ENCODE peak calls at places on chromosomes 3 and 15, in five cellular contexts. Q, L, E, N and F are unnamed samples.

GRCh38 chr3:195801251-195802183 is 10.2 kb downstream of the MUC4 start:
- DNase-seq in L (no peak), E (no peak), Q (no peak), N (no peak), F (no peak)

GRCh38 chr15:22936577-22937472 is 43.3 kb downstream of the CYFIP1 start:
- DNase-seq in E (no peak), L (no peak), Q (no peak), N (no peak), F (no peak)

GRCh38 chr15:78767331-78767951 is 43.8 kb downstream of the ADAMTS7 start:
- DNase-seq in E (no peak), Q (no peak), N (no peak), L (no peak), F (no peak)

GRCh38 chr3:195203631-195204030 is 67.3 kb downstream of the XXYLT1 start:
- DNase-seq in L (no peak), E (no peak), N (no peak), Q (peak; percentile 62), F (no peak)

GRCh38 chr3:55842204-55842603 is 355.1 kb upstream of the WNT5A start:
- DNase-seq in N (no peak), Q (no peak), E (no peak), L (no peak), F (no peak)

GRCh38 chr3:127628788-127629456 is at the start of gene PODXL2:
- DNase-seq in N (no peak), E (peak; percentile 58), Q (peak; percentile 70), L (no peak), F (peak; percentile 33)

GRCh38 chr3:115423170-115423569 is 200.1 kb upstream of the GAP43 start:
- DNase-seq in N (peak; percentile 15), Q (no peak), L (no peak), E (no peak), F (peak; percentile 27)

GRCh38 chr3:108588616-108589015 is 622 bp downstream of the CIP2A start:
- DNase-seq in E (no peak), Q (no peak), N (peak; percentile 17), L (no peak), F (peak; percentile 27)

GRCh38 chr3:9422712-9423424 is 25.5 kb downstream of the SETD5 start:
- DNase-seq in N (peak; percentile 99), Q (peak; percentile 97), L (no peak), E (peak; percentile 99), F (peak; percentile 99)

GRCh38 chr3:45666729-45667440 is 22.3 kb upstream of the SACM1L start:
- DNase-seq in E (peak; percentile 55), N (no peak), L (no peak), Q (peak; percentile 76), F (peak; percentile 76)

GRCh38 chr3:123292321-123293310 is 90.9 kb downstream of the SEC22A start:
- DNase-seq in L (no peak), E (no peak), Q (no peak), N (no peak), F (no peak)

GRCh38 chr3:47781326-47781684 is 388 bp downstream of the SMARCC1 start:
- DNase-seq in L (peak; percentile 37), Q (peak; percentile 75), E (peak; percentile 15), N (no peak), F (no peak)

GRCh38 chr3:56119575-56120349 is 348.5 kb downstream of the ERC2 start:
- DNase-seq in L (no peak), E (peak; percentile 86), N (peak; percentile 74), Q (no peak), F (peak; percentile 91)

GRCh38 chr3:144142151-144142855 is 170.7 kb downstream of the DIPK2A start:
- DNase-seq in E (peak; percentile 36), Q (no peak), N (peak; percentile 87), L (no peak), F (peak; percentile 48)

GRCh38 chr3:183269345-183269744 is 16.3 kb downstream of the B3GNT5 start:
- DNase-seq in N (no peak), L (no peak), E (no peak), Q (no peak), F (no peak)

GRCh38 chr15:70741107-70741511 is 22.2 kb downstream of the UACA start:
- DNase-seq in E (peak; percentile 96), N (peak; percentile 80), L (no peak), Q (peak; percentile 88), F (peak; percentile 93)

GRCh38 chr15:36544518-36545383 is 34.7 kb upstream of the CDIN1 start:
- DNase-seq in E (peak; percentile 2), N (no peak), L (no peak), Q (no peak), F (peak; percentile 5)

GRCh38 chr3:139455855-139456254 is 20.5 kb downstream of the RBP2 start:
- DNase-seq in Q (no peak), E (no peak), L (no peak), N (peak; percentile 16), F (no peak)

GRCh38 chr3:108548304-108548703 is 37.9 kb upstream of the MYH15 start:
- DNase-seq in E (peak; percentile 63), N (peak; percentile 35), L (no peak), Q (no peak), F (peak; percentile 32)

GRCh38 chr15:68599560-68600071 is 20.8 kb downstream of the CORO2B start:
- DNase-seq in L (no peak), E (peak; percentile 63), N (no peak), Q (peak; percentile 78), F (peak; percentile 50)

GRCh38 chr3:124928333-124929202 is 6.0 kb downstream of the MUC13 start:
- DNase-seq in L (peak; percentile 39), E (peak; percentile 86), N (peak; percentile 60), Q (peak; percentile 89), F (peak; percentile 86)

GRCh38 chr3:189868061-189868460 is 236.9 kb downstream of the TP63 start:
- DNase-seq in Q (no peak), E (no peak), L (no peak), N (no peak), F (no peak)

GRCh38 chr3:193772389-193772788 is 179.4 kb downstream of the OPA1 start:
- DNase-seq in L (no peak), E (no peak), N (no peak), Q (no peak), F (no peak)

GRCh38 chr15:96320703-96321421 is 9.6 kb upstream of the NR2F2 start:
- DNase-seq in L (no peak), N (no peak), Q (no peak), E (no peak), F (no peak)

GRCh38 chr3:147410518-147411234 is 1.5 kb downstream of the ZIC1 start:
- DNase-seq in Q (no peak), L (no peak), E (peak; percentile 29), N (no peak), F (peak; percentile 41)

GRCh38 chr15:67303490-67304363 is 49.1 kb downstream of the IQCH start:
- DNase-seq in L (no peak), N (peak; percentile 51), E (peak; percentile 67), Q (no peak), F (peak; percentile 65)

GRCh38 chr15:58344164-58345070 is 87.4 kb upstream of the LIPC start:
- DNase-seq in Q (no peak), L (no peak), N (no peak), E (no peak), F (no peak)

GRCh38 chr3:52080830-52081719 is 24.7 kb upstream of the DUSP7 start:
- DNase-seq in E (no peak), L (no peak), Q (no peak), N (no peak), F (no peak)

GRCh38 chr3:188123170-188123920 is 30.6 kb upstream of the LPP start:
- DNase-seq in Q (no peak), E (peak; percentile 39), N (peak; percentile 14), L (no peak), F (peak; percentile 31)

GRCh38 chr3:179528786-179529185 is 33.9 kb upstream of the ACTL6A start:
- DNase-seq in E (no peak), L (no peak), Q (no peak), N (peak; percentile 78), F (no peak)

GRCh38 chr3:29067014-29067413 is 213.9 kb upstream of the RBMS3 start:
- DNase-seq in E (peak; percentile 9), L (no peak), Q (no peak), N (peak; percentile 92), F (peak; percentile 5)

GRCh38 chr3:158105124-158105709 is 1.0 kb downstream of the SHOX2 start:
- DNase-seq in Q (no peak), N (no peak), L (no peak), E (no peak), F (no peak)

GRCh38 chr15:61621146-61621545 is 392.0 kb upstream of the RORA start:
- DNase-seq in N (no peak), E (peak; percentile 7), Q (peak; percentile 55), L (no peak), F (no peak)

GRCh38 chr3:46913644-46914043 is 36.1 kb downstream of the PTH1R start:
- DNase-seq in E (peak; percentile 89), N (peak; percentile 88), L (no peak), Q (peak; percentile 92), F (peak; percentile 37)

DNA sequence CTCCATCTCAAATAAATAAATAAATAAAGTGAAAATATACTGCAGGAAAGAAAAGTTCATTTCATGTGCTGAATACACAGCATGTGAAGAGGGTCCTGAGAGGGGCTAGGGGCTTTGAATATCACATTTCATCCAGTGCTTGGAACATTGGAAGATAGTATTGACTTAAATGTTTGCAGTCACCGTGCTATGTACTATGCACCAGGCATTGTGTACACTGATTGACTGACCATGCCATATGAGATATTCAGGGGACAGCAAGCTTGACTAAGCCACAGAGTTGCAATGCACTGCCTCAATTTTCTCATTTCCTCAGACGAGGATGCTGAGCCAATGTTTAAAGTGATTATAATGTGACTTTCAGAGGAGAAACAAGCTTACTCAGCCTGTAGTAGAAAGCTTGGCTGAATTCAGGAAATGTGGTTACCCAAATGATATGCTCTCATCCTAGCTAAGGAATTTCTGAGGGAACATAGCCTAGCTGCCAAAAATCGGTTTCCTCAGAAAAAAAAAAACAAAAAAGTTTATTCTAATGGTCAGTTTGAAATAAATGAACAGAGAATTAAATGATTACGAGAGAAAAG is 557.9 kb downstream of the FGF12 start:
- DNase-seq in E (no peak), Q (no peak), N (no peak), L (no peak), F (peak; percentile 36)
- TF ChIP-seq CTCF in E (no peak), Q (no peak), N (no peak), L (no peak), F (no peak)

GRCh38 chr3:148880681-148881080 is 15.6 kb downstream of the CPA3 start:
- DNase-seq in E (no peak), Q (no peak), L (no peak), N (no peak), F (no peak)
- TF ChIP-seq CTCF in E (no peak), Q (peak; percentile 28), L (no peak), N (no peak), F (no peak)

GRCh38 chr3:134536760-134537159 is 50.9 kb downstream of the CEP63 start:
- DNase-seq in Q (no peak), N (no peak), L (no peak), E (no peak), F (no peak)
- TF ChIP-seq CTCF in Q (no peak), N (no peak), L (no peak), E (no peak), F (no peak)

DNA sequence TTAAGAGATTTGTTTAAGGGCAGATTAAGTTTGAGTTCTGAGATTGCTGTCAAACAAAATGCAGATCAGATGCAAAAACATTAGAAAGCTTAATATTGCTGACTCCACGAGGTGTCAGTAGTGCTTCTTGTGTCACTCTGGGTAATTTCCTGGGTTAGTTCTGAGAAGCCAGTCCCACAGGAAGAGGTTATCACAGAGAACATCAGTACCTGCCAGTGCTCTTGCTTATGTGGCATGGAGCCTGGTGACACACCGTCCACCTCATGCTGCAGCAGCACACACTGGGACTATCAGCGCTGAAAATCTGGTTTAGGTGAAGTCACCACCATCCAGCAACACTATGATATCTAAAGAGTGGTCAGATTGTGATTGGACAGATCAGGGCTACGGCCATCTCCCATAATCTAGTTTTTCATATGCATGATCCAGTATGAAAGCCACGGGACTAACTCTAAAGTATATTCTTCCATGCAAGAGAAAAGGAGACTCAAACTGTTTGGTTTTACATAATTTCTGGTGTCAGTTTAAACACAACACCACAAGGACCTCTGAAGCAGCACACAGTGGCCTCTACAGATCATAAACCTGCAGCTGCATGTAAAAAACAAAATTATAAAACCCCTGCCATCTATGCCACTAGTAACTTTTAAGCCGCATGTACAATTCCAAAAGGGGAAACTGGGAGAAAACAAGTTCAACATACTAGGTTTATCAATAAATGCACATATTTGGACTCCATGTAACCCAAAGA is 36.1 kb upstream of the MYO5C start:
- DNase-seq in N (peak; percentile 73), Q (peak; percentile 68), E (peak; percentile 70), L (peak; percentile 2), F (peak; percentile 72)
- TF ChIP-seq CTCF in N (peak; percentile 56), Q (peak; percentile 53), E (peak; percentile 60), L (peak; percentile 68), F (peak; percentile 57)